ENCODE peak calls at places on chromosomes 16 and 17, in eight cellular contexts. One of them, this sample, is unnamed.

GRCh38 chr17:39622380-39623006 is 4.3 kb upstream of the PPP1R1B start:
- DNase-seq in stimulated activated CD4-positive, alpha-beta T cell treated with anti-CD3 and anti-CD28 coated beads, Interleukin-4, amount 100 ng/mL, for 4 hours: no peak
- DNase-seq in GM06990: no peak
- DNase-seq in A549: peak
- DNase-seq in activated CD4-positive, CD25-positive, alpha-beta regulatory T cell: no peak
- DNase-seq in endothelial cell: no peak
- DNase-seq in effector memory CD4-positive, alpha-beta T cell: peak
- DNase-seq in fibroblast of pulmonary artery: no peak
- DNase-seq in this sample: no peak

GRCh38 chr16:852451-853185 is 52.1 kb upstream of the GNG13 start:
- DNase-seq in stimulated activated CD4-positive, alpha-beta T cell treated with anti-CD3 and anti-CD28 coated beads, Interleukin-4, amount 100 ng/mL, for 4 hours: no peak
- DNase-seq in GM06990: no peak
- DNase-seq in A549: no peak
- DNase-seq in activated CD4-positive, CD25-positive, alpha-beta regulatory T cell: no peak
- DNase-seq in endothelial cell: no peak
- DNase-seq in effector memory CD4-positive, alpha-beta T cell: no peak
- DNase-seq in fibroblast of pulmonary artery: no peak
- DNase-seq in this sample: no peak

GRCh38 chr16:15686287-15686686 is 36.2 kb downstream of the NDE1 start:
- DNase-seq in stimulated activated CD4-positive, alpha-beta T cell treated with anti-CD3 and anti-CD28 coated beads, Interleukin-4, amount 100 ng/mL, for 4 hours: no peak
- DNase-seq in GM06990: no peak
- DNase-seq in A549: no peak
- DNase-seq in activated CD4-positive, CD25-positive, alpha-beta regulatory T cell: no peak
- DNase-seq in endothelial cell: no peak
- DNase-seq in effector memory CD4-positive, alpha-beta T cell: no peak
- DNase-seq in fibroblast of pulmonary artery: no peak
- DNase-seq in this sample: no peak

GRCh38 chr16:27189335-27189972 is 13.9 kb upstream of the KDM8 start:
- DNase-seq in stimulated activated CD4-positive, alpha-beta T cell treated with anti-CD3 and anti-CD28 coated beads, Interleukin-4, amount 100 ng/mL, for 4 hours: no peak
- DNase-seq in GM06990: no peak
- DNase-seq in A549: no peak
- DNase-seq in activated CD4-positive, CD25-positive, alpha-beta regulatory T cell: no peak
- DNase-seq in endothelial cell: no peak
- DNase-seq in effector memory CD4-positive, alpha-beta T cell: no peak
- DNase-seq in fibroblast of pulmonary artery: no peak
- DNase-seq in this sample: peak

GRCh38 chr16:12250578-12250977 is 274.0 kb downstream of the SNX29 start:
- DNase-seq in stimulated activated CD4-positive, alpha-beta T cell treated with anti-CD3 and anti-CD28 coated beads, Interleukin-4, amount 100 ng/mL, for 4 hours: no peak
- DNase-seq in GM06990: no peak
- DNase-seq in A549: no peak
- DNase-seq in activated CD4-positive, CD25-positive, alpha-beta regulatory T cell: no peak
- DNase-seq in endothelial cell: no peak
- DNase-seq in effector memory CD4-positive, alpha-beta T cell: no peak
- DNase-seq in fibroblast of pulmonary artery: no peak
- DNase-seq in this sample: no peak

GRCh38 chr17:71402007-71402406 is 718.8 kb upstream of the SOX9 start:
- DNase-seq in stimulated activated CD4-positive, alpha-beta T cell treated with anti-CD3 and anti-CD28 coated beads, Interleukin-4, amount 100 ng/mL, for 4 hours: no peak
- DNase-seq in GM06990: no peak
- DNase-seq in A549: no peak
- DNase-seq in activated CD4-positive, CD25-positive, alpha-beta regulatory T cell: no peak
- DNase-seq in endothelial cell: no peak
- DNase-seq in effector memory CD4-positive, alpha-beta T cell: no peak
- DNase-seq in fibroblast of pulmonary artery: no peak
- DNase-seq in this sample: no peak

GRCh38 chr17:83180996-83181481 is 101.6 kb downstream of the METRNL start:
- DNase-seq in stimulated activated CD4-positive, alpha-beta T cell treated with anti-CD3 and anti-CD28 coated beads, Interleukin-4, amount 100 ng/mL, for 4 hours: no peak
- DNase-seq in GM06990: no peak
- DNase-seq in A549: peak
- DNase-seq in activated CD4-positive, CD25-positive, alpha-beta regulatory T cell: no peak
- DNase-seq in endothelial cell: no peak
- DNase-seq in effector memory CD4-positive, alpha-beta T cell: no peak
- DNase-seq in fibroblast of pulmonary artery: no peak
- DNase-seq in this sample: no peak

GRCh38 chr16:11308493-11309283 is 27.6 kb upstream of the PRM1 start:
- DNase-seq in stimulated activated CD4-positive, alpha-beta T cell treated with anti-CD3 and anti-CD28 coated beads, Interleukin-4, amount 100 ng/mL, for 4 hours: no peak
- DNase-seq in GM06990: peak
- DNase-seq in A549: no peak
- DNase-seq in activated CD4-positive, CD25-positive, alpha-beta regulatory T cell: no peak
- DNase-seq in endothelial cell: no peak
- DNase-seq in effector memory CD4-positive, alpha-beta T cell: no peak
- DNase-seq in fibroblast of pulmonary artery: no peak
- DNase-seq in this sample: no peak

GRCh38 chr16:508884-509736 is 18.4 kb upstream of the CAPN15 start:
- DNase-seq in stimulated activated CD4-positive, alpha-beta T cell treated with anti-CD3 and anti-CD28 coated beads, Interleukin-4, amount 100 ng/mL, for 4 hours: no peak
- DNase-seq in GM06990: no peak
- DNase-seq in A549: no peak
- DNase-seq in activated CD4-positive, CD25-positive, alpha-beta regulatory T cell: no peak
- DNase-seq in endothelial cell: no peak
- DNase-seq in effector memory CD4-positive, alpha-beta T cell: no peak
- DNase-seq in fibroblast of pulmonary artery: peak
- DNase-seq in this sample: no peak

GRCh38 chr16:69187891-69188451 is 1.0 kb downstream of the SNTB2 start:
- DNase-seq in stimulated activated CD4-positive, alpha-beta T cell treated with anti-CD3 and anti-CD28 coated beads, Interleukin-4, amount 100 ng/mL, for 4 hours: peak
- DNase-seq in GM06990: no peak
- DNase-seq in A549: peak
- DNase-seq in activated CD4-positive, CD25-positive, alpha-beta regulatory T cell: no peak
- DNase-seq in endothelial cell: peak
- DNase-seq in effector memory CD4-positive, alpha-beta T cell: peak
- DNase-seq in fibroblast of pulmonary artery: peak
- DNase-seq in this sample: peak

GRCh38 chr17:15350777-15351486 is 9.5 kb upstream of the TEKT3 start:
- DNase-seq in stimulated activated CD4-positive, alpha-beta T cell treated with anti-CD3 and anti-CD28 coated beads, Interleukin-4, amount 100 ng/mL, for 4 hours: no peak
- DNase-seq in GM06990: no peak
- DNase-seq in A549: no peak
- DNase-seq in activated CD4-positive, CD25-positive, alpha-beta regulatory T cell: no peak
- DNase-seq in endothelial cell: no peak
- DNase-seq in effector memory CD4-positive, alpha-beta T cell: no peak
- DNase-seq in fibroblast of pulmonary artery: no peak
- DNase-seq in this sample: no peak

GRCh38 chr16:57419506-57419905 is 14.9 kb downstream of the CCL17 start:
- DNase-seq in stimulated activated CD4-positive, alpha-beta T cell treated with anti-CD3 and anti-CD28 coated beads, Interleukin-4, amount 100 ng/mL, for 4 hours: no peak
- DNase-seq in GM06990: no peak
- DNase-seq in A549: no peak
- DNase-seq in activated CD4-positive, CD25-positive, alpha-beta regulatory T cell: no peak
- DNase-seq in endothelial cell: no peak
- DNase-seq in effector memory CD4-positive, alpha-beta T cell: no peak
- DNase-seq in fibroblast of pulmonary artery: no peak
- DNase-seq in this sample: no peak

GRCh38 chr17:79624658-79625478 is 14.0 kb upstream of the RBFOX3 start:
- DNase-seq in stimulated activated CD4-positive, alpha-beta T cell treated with anti-CD3 and anti-CD28 coated beads, Interleukin-4, amount 100 ng/mL, for 4 hours: no peak
- DNase-seq in GM06990: no peak
- DNase-seq in A549: no peak
- DNase-seq in activated CD4-positive, CD25-positive, alpha-beta regulatory T cell: no peak
- DNase-seq in endothelial cell: no peak
- DNase-seq in effector memory CD4-positive, alpha-beta T cell: no peak
- DNase-seq in fibroblast of pulmonary artery: no peak
- DNase-seq in this sample: no peak

GRCh38 chr17:75340636-75341035 is 51.4 kb upstream of the SLC25A19 start:
- DNase-seq in stimulated activated CD4-positive, alpha-beta T cell treated with anti-CD3 and anti-CD28 coated beads, Interleukin-4, amount 100 ng/mL, for 4 hours: no peak
- DNase-seq in GM06990: no peak
- DNase-seq in A549: no peak
- DNase-seq in activated CD4-positive, CD25-positive, alpha-beta regulatory T cell: no peak
- DNase-seq in endothelial cell: no peak
- DNase-seq in effector memory CD4-positive, alpha-beta T cell: no peak
- DNase-seq in fibroblast of pulmonary artery: no peak
- DNase-seq in this sample: no peak

GRCh38 chr16:87955302-87956168 is 4.3 kb downstream of the BANP start:
- DNase-seq in stimulated activated CD4-positive, alpha-beta T cell treated with anti-CD3 and anti-CD28 coated beads, Interleukin-4, amount 100 ng/mL, for 4 hours: no peak
- DNase-seq in GM06990: no peak
- DNase-seq in A549: no peak
- DNase-seq in activated CD4-positive, CD25-positive, alpha-beta regulatory T cell: no peak
- DNase-seq in endothelial cell: no peak
- DNase-seq in effector memory CD4-positive, alpha-beta T cell: no peak
- DNase-seq in fibroblast of pulmonary artery: no peak
- DNase-seq in this sample: no peak

GRCh38 chr17:69335018-69335417 is 8.1 kb upstream of the ABCA5 start:
- DNase-seq in stimulated activated CD4-positive, alpha-beta T cell treated with anti-CD3 and anti-CD28 coated beads, Interleukin-4, amount 100 ng/mL, for 4 hours: no peak
- DNase-seq in GM06990: peak
- DNase-seq in A549: peak
- DNase-seq in activated CD4-positive, CD25-positive, alpha-beta regulatory T cell: no peak
- DNase-seq in endothelial cell: no peak
- DNase-seq in effector memory CD4-positive, alpha-beta T cell: no peak
- DNase-seq in fibroblast of pulmonary artery: peak
- DNase-seq in this sample: peak

GRCh38 chr17:71500761-71501555 is 619.9 kb upstream of the SOX9 start:
- DNase-seq in stimulated activated CD4-positive, alpha-beta T cell treated with anti-CD3 and anti-CD28 coated beads, Interleukin-4, amount 100 ng/mL, for 4 hours: no peak
- DNase-seq in GM06990: no peak
- DNase-seq in A549: no peak
- DNase-seq in activated CD4-positive, CD25-positive, alpha-beta regulatory T cell: no peak
- DNase-seq in endothelial cell: no peak
- DNase-seq in effector memory CD4-positive, alpha-beta T cell: no peak
- DNase-seq in fibroblast of pulmonary artery: peak
- DNase-seq in this sample: no peak

GRCh38 chr17:1181769-1182137 is 2.0 kb upstream of the ABR start:
- DNase-seq in stimulated activated CD4-positive, alpha-beta T cell treated with anti-CD3 and anti-CD28 coated beads, Interleukin-4, amount 100 ng/mL, for 4 hours: no peak
- DNase-seq in GM06990: no peak
- DNase-seq in A549: no peak
- DNase-seq in activated CD4-positive, CD25-positive, alpha-beta regulatory T cell: no peak
- DNase-seq in endothelial cell: no peak
- DNase-seq in effector memory CD4-positive, alpha-beta T cell: no peak
- DNase-seq in fibroblast of pulmonary artery: peak
- DNase-seq in this sample: peak